ENCODE peak calls at places on chromosomes 7 and 10, in nine cellular contexts. O is Panc1, V is fibroblast of lung, S is AG10803, E is mucosa of gallbladder, L is NCI-H82, Q is OCI-M1, K is left ventricle myocardium inferior, P is foreskin melanocyte. Z is an unnamed sample.

GRCh38 chr10:80894797-80895467 is 357.2 kb downstream of the SH2D4B start:
- DNase-seq in O (no peak), V (no peak), S (no peak), E (no peak), L (no peak), Q (no peak), K (no peak), P (no peak), Z (peak)

GRCh38 chr7:16915405-16915804 is 33.6 kb upstream of the AGR3 start:
- DNase-seq in O (no peak), V (peak), S (peak), E (no peak), L (no peak), Q (no peak), K (no peak), P (peak), Z (no peak)

GRCh38 chr10:48431871-48432270 is 125.4 kb downstream of the MAPK8 start:
- DNase-seq in O (no peak), V (no peak), S (no peak), E (no peak), L (no peak), Q (peak), K (no peak), P (no peak), Z (no peak)

GRCh38 chr7:19215421-19215820 is 70.2 kb upstream of the FERD3L start:
- DNase-seq in O (no peak), V (peak), S (peak), E (no peak), L (no peak), Q (no peak), K (no peak), P (peak), Z (no peak)

GRCh38 chr7:50728184-50728583 is 54.5 kb downstream of the GRB10 start:
- DNase-seq in O (no peak), V (peak), S (peak), E (no peak), L (no peak), Q (no peak), K (no peak), P (no peak), Z (no peak)

GRCh38 chr10:60905580-60905979 is 38.4 kb downstream of the RHOBTB1 start:
- DNase-seq in O (no peak), V (peak), S (peak), E (peak), L (no peak), Q (no peak), K (peak), P (no peak), Z (no peak)

GRCh38 chr10:115422624-115423023 is 329.5 kb downstream of the ATRNL1 start:
- DNase-seq in O (no peak), V (no peak), S (no peak), E (no peak), L (no peak), Q (no peak), K (no peak), P (no peak), Z (no peak)

GRCh38 chr10:103295391-103296044 is 18.6 kb downstream of the INA start:
- DNase-seq in O (no peak), V (peak), S (peak), E (no peak), L (no peak), Q (peak), K (no peak), P (no peak), Z (no peak)

GRCh38 chr7:14332155-14332554 is 342.7 kb upstream of the ETV1 start:
- DNase-seq in O (no peak), V (peak), S (peak), E (no peak), L (no peak), Q (peak), K (peak), P (no peak), Z (no peak)

GRCh38 chr7:78562191-78562590 is 763.6 kb downstream of the PHTF2 start:
- DNase-seq in O (no peak), V (peak), S (peak), E (no peak), L (no peak), Q (no peak), K (no peak), P (peak), Z (no peak)

GRCh38 chr10:111525696-111526095 is 448.9 kb downstream of the ADRA2A start:
- DNase-seq in O (no peak), V (no peak), S (no peak), E (no peak), L (peak), Q (no peak), K (no peak), P (no peak), Z (no peak)

GRCh38 chr10:51955696-51956095 is 256.3 kb upstream of the CSTF2T start:
- DNase-seq in O (no peak), V (no peak), S (no peak), E (no peak), L (no peak), Q (no peak), K (no peak), P (peak), Z (no peak)

GRCh38 chr7:12786494-12786893 is 99.1 kb downstream of the ARL4A start:
- DNase-seq in O (no peak), V (no peak), S (no peak), E (no peak), L (no peak), Q (no peak), K (no peak), P (no peak), Z (no peak)

GRCh38 chr7:139648617-139648932 is 125.1 kb downstream of the CLEC2L start:
- DNase-seq in O (no peak), V (no peak), S (no peak), E (no peak), L (no peak), Q (no peak), K (no peak), P (no peak), Z (peak)

GRCh38 chr10:6140141-6140841 is 51.5 kb downstream of the RBM17 start:
- DNase-seq in O (no peak), V (no peak), S (no peak), E (no peak), L (no peak), Q (no peak), K (no peak), P (no peak), Z (peak)

GRCh38 chr7:134730359-134730758 is 49.1 kb upstream of the CALD1 start:
- DNase-seq in O (no peak), V (peak), S (peak), E (no peak), L (no peak), Q (peak), K (no peak), P (no peak), Z (no peak)

GRCh38 chr7:128192497-128193142 is 48.5 kb upstream of the LEP start:
- DNase-seq in O (no peak), V (no peak), S (no peak), E (no peak), L (no peak), Q (no peak), K (no peak), P (no peak), Z (peak)

GRCh38 chr10:104274762-104275721 is 6.1 kb downstream of the GSTO2 start:
- DNase-seq in O (no peak), V (peak), S (peak), E (no peak), L (peak), Q (peak), K (no peak), P (no peak), Z (peak)

GRCh38 chr7:73387221-73387828 is 46.3 kb upstream of the FZD9 start:
- DNase-seq in O (no peak), V (no peak), S (no peak), E (no peak), L (no peak), Q (peak), K (no peak), P (no peak), Z (no peak)

GRCh38 chr7:69457912-69458491 is 140.3 kb upstream of the AUTS2 start:
- DNase-seq in O (no peak), V (no peak), S (peak), E (peak), L (peak), Q (no peak), K (peak), P (no peak), Z (peak)

GRCh38 chr7:2819954-2820397 is 24.1 kb downstream of the GNA12 start:
- DNase-seq in O (no peak), V (no peak), S (no peak), E (no peak), L (no peak), Q (no peak), K (no peak), P (no peak), Z (no peak)

GRCh38 chr10:12844796-12845524 is 156.6 kb downstream of the CCDC3 start:
- DNase-seq in O (peak), V (peak), S (peak), E (no peak), L (no peak), Q (no peak), K (no peak), P (no peak), Z (no peak)

GRCh38 chr7:33905389-33906032 is at the start of gene BMPER:
- DNase-seq in O (no peak), V (no peak), S (peak), E (peak), L (peak), Q (no peak), K (peak), P (no peak), Z (peak)

GRCh38 chr7:33841658-33842057 is 63.7 kb upstream of the BMPER start:
- DNase-seq in O (no peak), V (peak), S (peak), E (peak), L (peak), Q (no peak), K (no peak), P (peak), Z (no peak)

GRCh38 chr7:104152468-104152867 is 55.3 kb downstream of the ORC5 start:
- DNase-seq in O (no peak), V (no peak), S (no peak), E (no peak), L (no peak), Q (no peak), K (no peak), P (no peak), Z (no peak)

GRCh38 chr10:61760943-61761824 is 98.5 kb downstream of the CABCOCO1 start:
- DNase-seq in O (no peak), V (peak), S (peak), E (no peak), L (peak), Q (peak), K (no peak), P (peak), Z (no peak)

GRCh38 chr7:72441791-72442190 is 29.7 kb upstream of the CALN1 start:
- DNase-seq in O (no peak), V (no peak), S (no peak), E (no peak), L (no peak), Q (no peak), K (no peak), P (no peak), Z (no peak)

GRCh38 chr10:43218951-43219837 is 47.7 kb downstream of the RASGEF1A start:
- DNase-seq in O (no peak), V (no peak), S (no peak), E (no peak), L (no peak), Q (no peak), K (peak), P (no peak), Z (no peak)

GRCh38 chr10:102392306-102392705 is 3.2 kb upstream of the NFKB2 start:
- DNase-seq in O (no peak), V (no peak), S (no peak), E (no peak), L (no peak), Q (no peak), K (no peak), P (no peak), Z (no peak)

GRCh38 chr10:132913559-132914115 is 28.7 kb downstream of the CFAP46 start:
- DNase-seq in O (no peak), V (no peak), S (no peak), E (no peak), L (no peak), Q (no peak), K (no peak), P (no peak), Z (no peak)

GRCh38 chr10:23404461-23404980 is 34.4 kb upstream of the OTUD1 start:
- DNase-seq in O (no peak), V (no peak), S (peak), E (no peak), L (no peak), Q (no peak), K (no peak), P (no peak), Z (no peak)

Z was measured in H7.